ENCODE peak calls at places on chromosomes 2 and 18, in nine cellular contexts. One of them, this sample, is unnamed.

GRCh38 chr2:6358985-6359384 is 506.7 kb downstream of the CMPK2 start:
- DNase-seq in CD4-positive, alpha-beta T cell: no peak
- DNase-seq in uterus: no peak
- DNase-seq in WTC11: no peak
- DNase-seq in adrenal gland: no peak
- DNase-seq in breast epithelium: no peak
- DNase-seq in brain microvascular endothelial cell: no peak
- DNase-seq in tibial artery: no peak
- DNase-seq in neural progenitor cell: no peak
- DNase-seq in this sample: no peak

GRCh38 chr2:222360997-222361396 is 62.2 kb upstream of the PAX3 start:
- DNase-seq in brain microvascular endothelial cell: no peak
- DNase-seq in uterus: no peak
- DNase-seq in tibial artery: no peak
- DNase-seq in CD4-positive, alpha-beta T cell: no peak
- DNase-seq in WTC11: no peak
- DNase-seq in breast epithelium: no peak
- DNase-seq in neural progenitor cell: no peak
- DNase-seq in adrenal gland: no peak
- DNase-seq in this sample: no peak

GRCh38 chr2:221816566-221816965 is 244.5 kb upstream of the EPHA4 start:
- DNase-seq in uterus: no peak
- DNase-seq in tibial artery: no peak
- DNase-seq in breast epithelium: no peak
- DNase-seq in brain microvascular endothelial cell: no peak
- DNase-seq in neural progenitor cell: no peak
- DNase-seq in adrenal gland: no peak
- DNase-seq in CD4-positive, alpha-beta T cell: no peak
- DNase-seq in WTC11: no peak
- DNase-seq in this sample: no peak

GRCh38 chr18:24627644-24628315 is 167.3 kb downstream of the HRH4 start:
- DNase-seq in brain microvascular endothelial cell: no peak
- DNase-seq in uterus: no peak
- DNase-seq in breast epithelium: no peak
- DNase-seq in WTC11: no peak
- DNase-seq in neural progenitor cell: no peak
- DNase-seq in CD4-positive, alpha-beta T cell: no peak
- DNase-seq in adrenal gland: no peak
- DNase-seq in tibial artery: no peak
- DNase-seq in this sample: no peak

GRCh38 chr2:226585130-226585561 is 214.5 kb downstream of the IRS1 start:
- DNase-seq in breast epithelium: no peak
- DNase-seq in uterus: no peak
- DNase-seq in WTC11: no peak
- DNase-seq in CD4-positive, alpha-beta T cell: no peak
- DNase-seq in brain microvascular endothelial cell: no peak
- DNase-seq in neural progenitor cell: no peak
- DNase-seq in adrenal gland: no peak
- DNase-seq in tibial artery: no peak
- DNase-seq in this sample: no peak

GRCh38 chr18:21458322-21458721 is 142.2 kb downstream of the ESCO1 start:
- DNase-seq in brain microvascular endothelial cell: no peak
- DNase-seq in neural progenitor cell: no peak
- DNase-seq in tibial artery: no peak
- DNase-seq in CD4-positive, alpha-beta T cell: no peak
- DNase-seq in breast epithelium: no peak
- DNase-seq in WTC11: no peak
- DNase-seq in adrenal gland: peak; percentile 2
- DNase-seq in uterus: no peak
- DNase-seq in this sample: no peak

GRCh38 chr18:31680836-31681568 is 3.4 kb downstream of the B4GALT6 start:
- DNase-seq in uterus: no peak
- DNase-seq in CD4-positive, alpha-beta T cell: no peak
- DNase-seq in brain microvascular endothelial cell: no peak
- DNase-seq in tibial artery: no peak
- DNase-seq in breast epithelium: no peak
- DNase-seq in adrenal gland: no peak
- DNase-seq in neural progenitor cell: no peak
- DNase-seq in WTC11: no peak
- DNase-seq in this sample: no peak

GRCh38 chr2:153819501-153819900 is 52.2 kb upstream of the GALNT13 start:
- DNase-seq in tibial artery: no peak
- DNase-seq in breast epithelium: no peak
- DNase-seq in adrenal gland: no peak
- DNase-seq in WTC11: peak; percentile 14
- DNase-seq in neural progenitor cell: peak; percentile 23
- DNase-seq in brain microvascular endothelial cell: no peak
- DNase-seq in CD4-positive, alpha-beta T cell: no peak
- DNase-seq in uterus: no peak
- DNase-seq in this sample: no peak

GRCh38 chr2:214019229-214019972 is 391.5 kb upstream of the VWC2L start:
- DNase-seq in adrenal gland: peak; percentile 93
- DNase-seq in brain microvascular endothelial cell: peak; percentile 96
- DNase-seq in CD4-positive, alpha-beta T cell: no peak
- DNase-seq in neural progenitor cell: no peak
- DNase-seq in uterus: no peak
- DNase-seq in breast epithelium: no peak
- DNase-seq in WTC11: no peak
- DNase-seq in tibial artery: peak; percentile 72
- DNase-seq in this sample: peak; percentile 92

GRCh38 chr2:29687121-29687520 is 234.3 kb downstream of the ALK start:
- DNase-seq in uterus: no peak
- DNase-seq in CD4-positive, alpha-beta T cell: no peak
- DNase-seq in breast epithelium: no peak
- DNase-seq in tibial artery: no peak
- DNase-seq in brain microvascular endothelial cell: no peak
- DNase-seq in adrenal gland: no peak
- DNase-seq in WTC11: no peak
- DNase-seq in neural progenitor cell: no peak
- DNase-seq in this sample: no peak

GRCh38 chr2:38498039-38498438 is 104.7 kb downstream of the HNRNPLL start:
- DNase-seq in breast epithelium: no peak
- DNase-seq in adrenal gland: no peak
- DNase-seq in CD4-positive, alpha-beta T cell: no peak
- DNase-seq in tibial artery: no peak
- DNase-seq in WTC11: no peak
- DNase-seq in brain microvascular endothelial cell: no peak
- DNase-seq in neural progenitor cell: no peak
- DNase-seq in uterus: no peak
- DNase-seq in this sample: no peak

GRCh38 chr18:26071725-26072124 is 18.7 kb downstream of the SS18 start:
- DNase-seq in brain microvascular endothelial cell: peak; percentile 21
- DNase-seq in tibial artery: no peak
- DNase-seq in CD4-positive, alpha-beta T cell: no peak
- DNase-seq in neural progenitor cell: no peak
- DNase-seq in WTC11: no peak
- DNase-seq in breast epithelium: no peak
- DNase-seq in adrenal gland: no peak
- DNase-seq in uterus: no peak
- DNase-seq in this sample: no peak

GRCh38 chr18:76752400-76752799 is 70.0 kb upstream of the ZNF236 start:
- DNase-seq in brain microvascular endothelial cell: no peak
- DNase-seq in neural progenitor cell: no peak
- DNase-seq in CD4-positive, alpha-beta T cell: no peak
- DNase-seq in breast epithelium: no peak
- DNase-seq in WTC11: no peak
- DNase-seq in tibial artery: no peak
- DNase-seq in uterus: no peak
- DNase-seq in adrenal gland: no peak
- DNase-seq in this sample: no peak

GRCh38 chr2:147081826-147082225 is 763.0 kb upstream of the ACVR2A start:
- DNase-seq in adrenal gland: no peak
- DNase-seq in breast epithelium: peak; percentile 20
- DNase-seq in WTC11: no peak
- DNase-seq in uterus: no peak
- DNase-seq in CD4-positive, alpha-beta T cell: no peak
- DNase-seq in neural progenitor cell: no peak
- DNase-seq in brain microvascular endothelial cell: no peak
- DNase-seq in tibial artery: no peak
- DNase-seq in this sample: no peak

GRCh38 chr2:143939976-143940375 is 579.9 kb downstream of the ZEB2 start:
- DNase-seq in adrenal gland: no peak
- DNase-seq in breast epithelium: no peak
- DNase-seq in brain microvascular endothelial cell: no peak
- DNase-seq in neural progenitor cell: peak; percentile 26
- DNase-seq in uterus: no peak
- DNase-seq in tibial artery: no peak
- DNase-seq in WTC11: no peak
- DNase-seq in CD4-positive, alpha-beta T cell: no peak
- DNase-seq in this sample: no peak

GRCh38 chr2:218773881-218774280 is 8.1 kb upstream of the CYP27A1 start:
- DNase-seq in uterus: no peak
- DNase-seq in WTC11: no peak
- DNase-seq in CD4-positive, alpha-beta T cell: no peak
- DNase-seq in neural progenitor cell: no peak
- DNase-seq in adrenal gland: no peak
- DNase-seq in brain microvascular endothelial cell: no peak
- DNase-seq in tibial artery: no peak
- DNase-seq in breast epithelium: no peak
- DNase-seq in this sample: no peak

GRCh38 chr2:202871161-202872141 is at the start of gene ICA1L:
- DNase-seq in tibial artery: peak; percentile 56
- DNase-seq in WTC11: peak; percentile 74
- DNase-seq in breast epithelium: no peak
- DNase-seq in adrenal gland: peak; percentile 69
- DNase-seq in uterus: peak; percentile 61
- DNase-seq in neural progenitor cell: peak; percentile 95
- DNase-seq in CD4-positive, alpha-beta T cell: peak; percentile 56
- DNase-seq in brain microvascular endothelial cell: peak; percentile 41
- DNase-seq in this sample: no peak

GRCh38 chr2:41872646-41873045 is 175.2 kb upstream of the PKDCC start:
- DNase-seq in adrenal gland: no peak
- DNase-seq in uterus: no peak
- DNase-seq in tibial artery: no peak
- DNase-seq in brain microvascular endothelial cell: peak; percentile 53
- DNase-seq in WTC11: no peak
- DNase-seq in neural progenitor cell: no peak
- DNase-seq in CD4-positive, alpha-beta T cell: no peak
- DNase-seq in breast epithelium: no peak
- DNase-seq in this sample: no peak

GRCh38 chr2:99648115-99648850 is 158.5 kb upstream of the REV1 start:
- DNase-seq in uterus: no peak
- DNase-seq in breast epithelium: no peak
- DNase-seq in tibial artery: peak; percentile 57
- DNase-seq in neural progenitor cell: no peak
- DNase-seq in adrenal gland: peak; percentile 55
- DNase-seq in WTC11: no peak
- DNase-seq in brain microvascular endothelial cell: no peak
- DNase-seq in CD4-positive, alpha-beta T cell: no peak
- DNase-seq in this sample: peak; percentile 62
- TF ChIP-seq CTCF in uterus: no peak
- TF ChIP-seq CTCF in breast epithelium: no peak
- TF ChIP-seq CTCF in tibial artery: no peak
- TF ChIP-seq CTCF in neural progenitor cell: no peak
- TF ChIP-seq CTCF in adrenal gland: no peak
- TF ChIP-seq CTCF in WTC11: no peak
- TF ChIP-seq CTCF in brain microvascular endothelial cell: no peak
- TF ChIP-seq CTCF in CD4-positive, alpha-beta T cell: no peak
- TF ChIP-seq CTCF in this sample: peak; percentile 3

DNA sequence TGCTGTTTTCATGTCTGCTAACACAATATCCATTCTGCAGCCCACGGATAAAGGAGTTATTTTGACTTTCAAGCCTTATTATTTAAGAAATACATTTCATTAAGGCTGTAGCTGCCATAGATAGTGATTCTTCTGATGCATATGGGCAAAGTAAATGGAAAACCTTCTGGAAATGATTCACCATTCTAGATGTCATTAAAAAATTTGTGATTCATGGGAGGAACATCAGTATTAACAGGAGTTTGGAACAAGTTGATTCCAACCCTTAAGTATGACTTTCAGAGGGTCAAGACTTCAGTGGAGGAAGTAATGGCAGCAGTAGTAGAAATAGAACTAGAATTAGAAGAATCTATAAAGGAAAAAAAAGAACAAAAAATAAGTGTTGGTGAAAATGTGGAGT is 48.8 kb downstream of the POLR1A start:
- DNase-seq in neural progenitor cell: no peak
- DNase-seq in breast epithelium: no peak
- DNase-seq in brain microvascular endothelial cell: no peak
- DNase-seq in uterus: no peak
- DNase-seq in WTC11: no peak
- DNase-seq in tibial artery: no peak
- DNase-seq in adrenal gland: no peak
- DNase-seq in CD4-positive, alpha-beta T cell: no peak
- DNase-seq in this sample: no peak
- TF ChIP-seq CTCF in neural progenitor cell: no peak
- TF ChIP-seq CTCF in breast epithelium: no peak
- TF ChIP-seq CTCF in brain microvascular endothelial cell: no peak
- TF ChIP-seq CTCF in uterus: no peak
- TF ChIP-seq CTCF in WTC11: no peak
- TF ChIP-seq CTCF in tibial artery: no peak
- TF ChIP-seq CTCF in adrenal gland: no peak
- TF ChIP-seq CTCF in CD4-positive, alpha-beta T cell: no peak
- TF ChIP-seq CTCF in this sample: no peak

GRCh38 chr2:192194866-192195547 is at the start of gene TMEFF2:
- DNase-seq in CD4-positive, alpha-beta T cell: peak; percentile 37
- DNase-seq in adrenal gland: peak; percentile 18
- DNase-seq in breast epithelium: peak; percentile 22
- DNase-seq in WTC11: peak; percentile 92
- DNase-seq in brain microvascular endothelial cell: peak; percentile 74
- DNase-seq in uterus: peak; percentile 26
- DNase-seq in tibial artery: peak; percentile 36
- DNase-seq in neural progenitor cell: peak; percentile 96
- DNase-seq in this sample: peak; percentile 48
- TF ChIP-seq CTCF in CD4-positive, alpha-beta T cell: no peak
- TF ChIP-seq CTCF in adrenal gland: no peak
- TF ChIP-seq CTCF in breast epithelium: no peak
- TF ChIP-seq CTCF in WTC11: peak; percentile 38
- TF ChIP-seq CTCF in brain microvascular endothelial cell: peak; percentile 33
- TF ChIP-seq CTCF in uterus: no peak
- TF ChIP-seq CTCF in tibial artery: no peak
- TF ChIP-seq CTCF in neural progenitor cell: peak; percentile 59
- TF ChIP-seq CTCF in this sample: peak; percentile 25

DNA sequence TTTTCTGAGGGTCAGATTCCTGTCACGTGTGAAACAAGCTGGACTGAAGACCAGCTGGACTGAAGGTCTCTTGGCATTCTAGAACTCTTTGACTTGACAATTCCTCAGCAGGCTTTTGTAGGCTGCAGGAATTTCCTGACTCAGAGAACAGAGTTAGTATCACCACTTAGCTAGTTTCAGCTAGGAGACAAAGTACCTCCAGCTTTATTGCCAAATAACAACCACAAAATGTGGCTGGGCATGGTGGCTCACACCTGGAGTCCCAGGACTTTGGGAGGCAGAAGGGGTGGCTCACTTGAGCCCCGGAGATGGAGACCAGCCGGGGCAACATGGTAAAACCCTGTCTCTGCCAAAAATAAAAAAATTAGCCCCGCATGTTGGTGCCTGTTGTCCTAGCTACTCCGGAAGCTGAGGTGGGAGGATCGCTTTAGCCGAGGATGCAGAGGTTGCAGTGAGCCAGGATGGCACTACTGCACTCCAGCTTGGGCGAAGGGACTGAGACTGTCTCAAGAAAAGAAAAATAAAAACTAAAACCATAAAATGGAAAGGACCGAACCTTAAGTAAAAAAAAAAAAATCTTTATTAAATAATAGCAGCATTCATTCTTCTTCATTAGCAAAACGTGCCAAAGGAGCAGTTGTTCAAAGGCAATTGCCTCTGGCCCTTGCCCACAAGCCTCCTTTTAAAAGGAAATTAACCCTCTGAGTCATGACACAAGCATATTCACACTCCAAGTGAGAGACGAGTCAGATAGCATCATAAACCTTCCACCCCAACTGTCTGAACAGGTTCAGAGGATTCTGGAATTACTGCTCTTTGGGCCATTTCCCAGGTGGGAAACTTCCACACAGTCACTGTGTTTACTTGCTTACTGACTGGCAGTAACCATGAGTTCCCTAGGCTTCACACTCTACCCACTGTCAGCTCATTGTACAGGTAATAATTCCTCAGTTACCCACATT is 88.9 kb downstream of the MYL12B start:
- DNase-seq in brain microvascular endothelial cell: no peak
- DNase-seq in neural progenitor cell: no peak
- DNase-seq in breast epithelium: peak; percentile 39
- DNase-seq in uterus: no peak
- DNase-seq in CD4-positive, alpha-beta T cell: no peak
- DNase-seq in tibial artery: no peak
- DNase-seq in adrenal gland: no peak
- DNase-seq in WTC11: no peak
- DNase-seq in this sample: no peak
- TF ChIP-seq CTCF in brain microvascular endothelial cell: no peak
- TF ChIP-seq CTCF in neural progenitor cell: no peak
- TF ChIP-seq CTCF in breast epithelium: no peak
- TF ChIP-seq CTCF in uterus: no peak
- TF ChIP-seq CTCF in CD4-positive, alpha-beta T cell: no peak
- TF ChIP-seq CTCF in tibial artery: no peak
- TF ChIP-seq CTCF in adrenal gland: no peak
- TF ChIP-seq CTCF in WTC11: no peak
- TF ChIP-seq CTCF in this sample: no peak